ENCODE peak calls at places on chromosomes 13 and 19, in seven cellular contexts. C, V, X, H, K, T and Y are unnamed samples.
A peak's percentile ranks its signal among the peaks of the same experiment; 100 is the strongest.

GRCh38 chr13:114107686-114108081 is 24.7 kb downstream of the RASA3 start:
- DNase-seq in C (no peak), V (no peak), X (no peak), H (peak; percentile 91), K (no peak), T (peak; percentile 84), Y (no peak)

GRCh38 chr19:55459950-55460657 is 1.3 kb downstream of the ISOC2 start:
- DNase-seq in C (no peak), V (no peak), X (no peak), H (peak; percentile 31), K (no peak), T (peak; percentile 73), Y (no peak)

GRCh38 chr13:87274209-87274819 is 396.9 kb upstream of the SLITRK5 start:
- DNase-seq in C (peak; percentile 36), V (no peak), X (peak; percentile 77), H (peak; percentile 47), K (peak; percentile 7), T (peak; percentile 57), Y (peak; percentile 60)

GRCh38 chr13:25732146-25732865 is 319.5 kb downstream of the SHISA2 start:
- DNase-seq in C (no peak), V (no peak), X (no peak), H (peak; percentile 2), K (peak; percentile 53), T (peak; percentile 17), Y (no peak)

GRCh38 chr13:41465215-41465907 is 8.0 kb downstream of the RGCC start:
- DNase-seq in C (no peak), V (no peak), X (no peak), H (peak; percentile 94), K (peak; percentile 37), T (peak; percentile 63), Y (no peak)

GRCh38 chr19:18507727-18508440 is 14.0 kb downstream of the ELL start:
- DNase-seq in C (no peak), V (no peak), X (no peak), H (peak; percentile 39), K (peak; percentile 81), T (peak; percentile 94), Y (no peak)

GRCh38 chr19:50460161-50460765 is 16.0 kb upstream of the EMC10 start:
- DNase-seq in C (no peak), V (no peak), X (no peak), H (peak; percentile 50), K (peak; percentile 6), T (no peak), Y (no peak)

GRCh38 chr19:33618884-33619283 is 2.9 kb upstream of the CHST8 start:
- DNase-seq in C (no peak), V (no peak), X (no peak), H (no peak), K (no peak), T (no peak), Y (no peak)

GRCh38 chr19:18194554-18195238 is 1.7 kb downstream of the MPV17L2 start:
- DNase-seq in C (peak; percentile 77), V (no peak), X (peak; percentile 61), H (peak; percentile 34), K (no peak), T (peak; percentile 24), Y (no peak)

GRCh38 chr19:48452255-48452654 is 3.1 kb upstream of the KCNJ14 start:
- DNase-seq in C (no peak), V (no peak), X (no peak), H (no peak), K (no peak), T (no peak), Y (no peak)

GRCh38 chr13:84985860-84986259 is 813.4 kb downstream of the SLITRK6 start:
- DNase-seq in C (no peak), V (no peak), X (peak; percentile 20), H (no peak), K (no peak), T (no peak), Y (no peak)

GRCh38 chr13:113576597-113576996 is 8.0 kb upstream of the TFDP1 start:
- DNase-seq in C (no peak), V (no peak), X (no peak), H (no peak), K (no peak), T (no peak), Y (no peak)

GRCh38 chr13:87820221-87820620 is 149.1 kb downstream of the SLITRK5 start:
- DNase-seq in C (no peak), V (no peak), X (no peak), H (no peak), K (no peak), T (peak; percentile 29), Y (no peak)

GRCh38 chr13:25686831-25687495 is 315.2 kb downstream of the ATP8A2 start:
- DNase-seq in C (no peak), V (no peak), X (no peak), H (no peak), K (no peak), T (no peak), Y (no peak)

GRCh38 chr13:32381539-32381938 is 46.4 kb downstream of the N4BP2L1 start:
- DNase-seq in C (peak; percentile 52), V (peak; percentile 3), X (peak; percentile 86), H (peak; percentile 37), K (peak; percentile 21), T (peak; percentile 47), Y (peak; percentile 15)

GRCh38 chr13:35485451-35485850 is 9.0 kb upstream of the MAB21L1 start:
- DNase-seq in C (no peak), V (no peak), X (peak; percentile 29), H (no peak), K (no peak), T (no peak), Y (no peak)

GRCh38 chr13:35484384-35484783 is 7.9 kb upstream of the MAB21L1 start:
- DNase-seq in C (no peak), V (no peak), X (no peak), H (no peak), K (no peak), T (no peak), Y (no peak)

DNA sequence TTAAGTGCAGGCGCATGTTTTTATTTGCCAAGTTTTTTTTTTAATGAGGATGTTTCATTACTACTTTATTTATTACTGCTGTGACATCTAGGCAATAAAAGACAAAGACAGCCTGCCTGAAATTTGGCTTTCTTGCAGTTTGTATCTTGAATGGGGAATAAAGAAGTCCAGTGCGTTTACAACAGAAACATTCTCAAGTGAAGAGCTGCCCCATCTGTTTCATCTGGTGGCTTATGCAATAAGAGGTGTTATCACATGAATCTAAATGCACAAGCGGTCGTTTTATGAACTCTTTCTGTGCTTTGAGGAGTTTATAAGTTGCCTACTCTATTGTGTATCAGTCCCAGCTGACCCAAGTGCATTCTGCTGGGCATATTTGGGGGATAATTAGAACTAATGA is 12.6 kb upstream of the MAB21L1 start:
- DNase-seq in C (no peak), V (no peak), X (no peak), H (no peak), K (no peak), T (no peak), Y (no peak)
- H3K23ac ChIP-seq in C (no peak overlapping the region), V (no peak overlapping the region), X (no peak overlapping the region), H (no peak overlapping the region), K (no peak overlapping the region), T (no peak overlapping the region), Y (no peak overlapping the region)

GRCh38 chr13:20703785-20704458 is 423 bp downstream of the IL17D start:
- DNase-seq in C (peak; percentile 83), V (no peak), X (peak; percentile 84), H (peak; percentile 82), K (peak; percentile 95), T (peak; percentile 81), Y (peak; percentile 67)
- H3K4ac ChIP-seq in C (no peak overlapping the region), V (no peak overlapping the region), X (no peak overlapping the region), H (no peak overlapping the region), K (no peak overlapping the region), T (no peak overlapping the region), Y (no peak overlapping the region)

DNA sequence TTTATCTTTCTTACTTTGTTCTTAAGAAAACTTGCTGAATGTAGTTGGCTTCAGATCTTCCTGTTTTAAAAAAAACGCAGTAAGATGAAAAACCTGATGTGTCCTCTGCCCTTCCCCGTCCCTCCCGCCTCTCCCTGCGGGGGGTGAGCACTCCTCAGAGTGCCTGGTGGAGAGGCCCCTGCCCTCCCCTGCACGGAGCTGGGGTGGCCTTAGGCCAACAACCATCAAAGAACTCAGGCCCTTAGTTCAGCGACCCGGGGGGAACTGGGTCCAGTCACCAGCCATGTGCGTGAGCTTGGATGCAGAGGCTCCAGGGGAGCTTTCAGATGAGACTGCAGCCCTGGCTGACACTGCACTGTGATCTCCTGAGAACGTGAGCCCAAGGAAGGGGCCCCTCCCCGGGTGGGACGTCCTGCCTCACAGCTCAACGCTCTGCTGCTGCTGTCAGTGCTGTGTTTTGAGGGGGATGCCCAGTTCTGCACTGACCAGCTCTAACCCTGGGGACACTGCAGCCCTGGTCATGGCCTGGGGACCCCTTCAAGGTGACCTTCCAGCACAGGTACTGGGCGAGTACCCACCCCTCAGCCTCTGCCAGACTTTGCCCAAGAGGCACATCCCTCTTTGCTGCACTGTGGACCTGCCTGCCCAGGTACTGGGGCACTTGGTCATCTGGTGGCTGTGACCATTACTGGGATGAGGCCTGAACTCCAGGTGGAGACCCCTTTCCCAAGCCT is 42.7 kb downstream of the ANKRD10 start:
- DNase-seq in C (no peak), V (no peak), X (no peak), H (no peak), K (no peak), T (no peak), Y (no peak)
- H3K9ac ChIP-seq in C (no peak overlapping the region), V (no peak overlapping the region), X (no peak overlapping the region), H (no peak overlapping the region), K (no peak overlapping the region), T (peak overlapping the region; percentile 40), Y (no peak overlapping the region)

DNA sequence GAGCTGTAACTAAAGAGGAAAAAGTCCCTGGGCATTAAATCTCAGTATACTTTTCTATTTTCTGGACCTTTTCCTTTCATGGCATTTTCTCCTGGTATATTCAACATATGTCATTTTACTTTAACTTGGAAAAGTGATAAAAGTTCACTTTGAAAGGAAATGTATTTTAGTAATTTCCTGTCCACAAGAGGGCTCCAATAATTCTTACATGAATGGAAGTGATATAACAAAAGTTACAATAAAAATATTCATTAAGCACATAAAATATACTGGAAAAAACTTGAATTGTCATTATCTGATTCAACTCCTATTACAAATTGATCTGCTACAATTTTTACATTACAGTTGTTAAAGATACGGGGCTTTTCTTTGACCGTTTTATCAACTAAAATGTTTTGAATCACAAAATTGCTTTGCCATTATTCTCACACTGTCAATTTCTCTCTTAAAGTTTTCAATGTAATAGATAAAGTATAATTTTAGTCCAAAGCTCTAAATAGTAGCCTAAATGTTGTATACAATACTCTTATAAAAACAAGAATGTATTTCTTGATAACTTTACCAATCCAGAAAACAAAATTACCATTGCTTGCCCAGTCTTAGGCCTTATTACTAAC is 4.9 kb downstream of the UBL3 start:
- DNase-seq in C (no peak), V (no peak), X (no peak), H (peak; percentile 32), K (no peak), T (no peak), Y (no peak)
- H3K23ac ChIP-seq in C (no peak overlapping the region), V (no peak overlapping the region), X (no peak overlapping the region), H (no peak overlapping the region), K (no peak overlapping the region), T (no peak overlapping the region), Y (no peak overlapping the region)

DNA sequence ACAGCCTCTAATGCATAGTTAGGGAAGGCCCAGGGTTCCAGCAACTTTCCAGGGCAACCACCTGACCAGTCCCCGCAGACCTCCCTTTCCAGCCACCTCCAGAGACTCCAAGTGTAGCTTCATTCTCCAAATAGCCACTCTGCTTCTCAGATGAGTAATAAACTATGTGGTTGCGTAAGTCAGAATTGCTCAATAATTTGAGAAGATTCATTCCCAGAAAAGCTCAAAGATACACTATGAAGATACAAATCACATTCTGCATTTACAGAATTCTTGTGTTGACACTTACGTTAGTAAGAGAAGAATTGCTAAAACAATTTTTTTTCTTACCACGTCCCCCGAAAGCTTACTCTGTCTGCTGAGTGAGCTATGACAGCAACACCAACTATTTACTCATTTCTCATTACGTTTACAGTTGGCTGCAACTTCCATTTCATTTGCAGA is 8.2 kb upstream of the LATS2 start:
- DNase-seq in C (no peak), V (no peak), X (peak; percentile 56), H (peak; percentile 99), K (peak; percentile 67), T (peak; percentile 97), Y (no peak)
- H3K4ac ChIP-seq in C (no peak overlapping the region), V (no peak overlapping the region), X (no peak overlapping the region), H (no peak overlapping the region), K (no peak overlapping the region), T (no peak overlapping the region), Y (no peak overlapping the region)